ENCODE peak calls at places on chromosome 13, in seven cellular contexts. One of them, this sample, is unnamed.

GRCh38 chr13:72875233-72875632 is 93.3 kb downstream of the PIBF1 start:
- DNase-seq in H1: no peak
- DNase-seq in T-helper 2 cell: no peak
- DNase-seq in epithelial cell of esophagus: no peak
- DNase-seq in T-helper 17 cell: no peak
- DNase-seq in Calu3: no peak
- DNase-seq in AG04450: no peak
- DNase-seq in this sample: no peak

GRCh38 chr13:104143760-104144406 is 1077.7 kb upstream of the SLC10A2 start:
- DNase-seq in T-helper 17 cell: no peak
- DNase-seq in T-helper 2 cell: no peak
- DNase-seq in H1: peak
- DNase-seq in Calu3: peak
- DNase-seq in epithelial cell of esophagus: no peak
- DNase-seq in AG04450: no peak
- DNase-seq in this sample: no peak

GRCh38 chr13:114099191-114099590 is 33.2 kb downstream of the RASA3 start:
- DNase-seq in T-helper 2 cell: no peak
- DNase-seq in H1: no peak
- DNase-seq in AG04450: peak
- DNase-seq in epithelial cell of esophagus: peak
- DNase-seq in T-helper 17 cell: no peak
- DNase-seq in Calu3: peak
- DNase-seq in this sample: peak

GRCh38 chr13:105996391-105997028 is 539.0 kb downstream of the EFNB2 start:
- DNase-seq in AG04450: no peak
- DNase-seq in H1: no peak
- DNase-seq in epithelial cell of esophagus: no peak
- DNase-seq in Calu3: no peak
- DNase-seq in T-helper 2 cell: no peak
- DNase-seq in T-helper 17 cell: no peak
- DNase-seq in this sample: no peak

GRCh38 chr13:111210488-111210887 is 95.4 kb downstream of the ARHGEF7 start:
- DNase-seq in AG04450: peak
- DNase-seq in Calu3: no peak
- DNase-seq in T-helper 2 cell: no peak
- DNase-seq in T-helper 17 cell: no peak
- DNase-seq in H1: no peak
- DNase-seq in epithelial cell of esophagus: peak
- DNase-seq in this sample: no peak

GRCh38 chr13:110644892-110645521 is 29.7 kb downstream of the NAXD start:
- DNase-seq in AG04450: peak
- DNase-seq in Calu3: no peak
- DNase-seq in epithelial cell of esophagus: peak
- DNase-seq in T-helper 2 cell: peak
- DNase-seq in T-helper 17 cell: peak
- DNase-seq in H1: peak
- DNase-seq in this sample: peak

GRCh38 chr13:99655351-99656091 is 154.2 kb downstream of the TM9SF2 start:
- DNase-seq in Calu3: peak
- DNase-seq in T-helper 17 cell: no peak
- DNase-seq in epithelial cell of esophagus: peak
- DNase-seq in AG04450: no peak
- DNase-seq in T-helper 2 cell: peak
- DNase-seq in H1: no peak
- DNase-seq in this sample: no peak

GRCh38 chr13:75541287-75541686 is 3.6 kb upstream of the COMMD6 start:
- DNase-seq in T-helper 2 cell: no peak
- DNase-seq in H1: no peak
- DNase-seq in epithelial cell of esophagus: no peak
- DNase-seq in AG04450: no peak
- DNase-seq in Calu3: no peak
- DNase-seq in T-helper 17 cell: no peak
- DNase-seq in this sample: no peak

GRCh38 chr13:74979703-74980102 is 502.3 kb downstream of the TBC1D4 start:
- DNase-seq in AG04450: no peak
- DNase-seq in T-helper 2 cell: no peak
- DNase-seq in H1: no peak
- DNase-seq in T-helper 17 cell: no peak
- DNase-seq in epithelial cell of esophagus: no peak
- DNase-seq in Calu3: no peak
- DNase-seq in this sample: no peak

GRCh38 chr13:46170687-46171086 is 11.3 kb downstream of the LCP1 start:
- DNase-seq in H1: no peak
- DNase-seq in Calu3: no peak
- DNase-seq in epithelial cell of esophagus: no peak
- DNase-seq in T-helper 2 cell: peak
- DNase-seq in T-helper 17 cell: no peak
- DNase-seq in AG04450: no peak
- DNase-seq in this sample: no peak

GRCh38 chr13:114146173-114146572 is 13.8 kb upstream of the RASA3 start:
- DNase-seq in H1: no peak
- DNase-seq in T-helper 2 cell: no peak
- DNase-seq in Calu3: no peak
- DNase-seq in T-helper 17 cell: no peak
- DNase-seq in epithelial cell of esophagus: no peak
- DNase-seq in AG04450: no peak
- DNase-seq in this sample: no peak

GRCh38 chr13:72677431-72677830 is 50.0 kb downstream of the MZT1 start:
- DNase-seq in AG04450: no peak
- DNase-seq in epithelial cell of esophagus: no peak
- DNase-seq in T-helper 2 cell: no peak
- DNase-seq in T-helper 17 cell: no peak
- DNase-seq in H1: no peak
- DNase-seq in Calu3: no peak
- DNase-seq in this sample: no peak

GRCh38 chr13:111575719-111576118 is 255.3 kb downstream of the TEX29 start:
- DNase-seq in H1: no peak
- DNase-seq in AG04450: no peak
- DNase-seq in T-helper 17 cell: no peak
- DNase-seq in T-helper 2 cell: no peak
- DNase-seq in epithelial cell of esophagus: no peak
- DNase-seq in Calu3: no peak
- DNase-seq in this sample: no peak

GRCh38 chr13:49996951-49997895 is at the start of gene TRIM13:
- DNase-seq in H1: peak
- DNase-seq in T-helper 2 cell: peak
- DNase-seq in Calu3: peak
- DNase-seq in AG04450: peak
- DNase-seq in T-helper 17 cell: peak
- DNase-seq in epithelial cell of esophagus: peak
- DNase-seq in this sample: peak

GRCh38 chr13:101965096-101965495 is 436.8 kb downstream of the FGF14 start:
- DNase-seq in AG04450: no peak
- DNase-seq in Calu3: no peak
- DNase-seq in epithelial cell of esophagus: no peak
- DNase-seq in T-helper 2 cell: no peak
- DNase-seq in H1: no peak
- DNase-seq in T-helper 17 cell: no peak
- DNase-seq in this sample: no peak

GRCh38 chr13:99075268-99076191 is 97.7 kb upstream of the DOCK9 start:
- DNase-seq in epithelial cell of esophagus: no peak
- DNase-seq in H1: no peak
- DNase-seq in T-helper 17 cell: no peak
- DNase-seq in T-helper 2 cell: peak
- DNase-seq in Calu3: no peak
- DNase-seq in AG04450: no peak
- DNase-seq in this sample: peak

GRCh38 chr13:50700664-50701266 is 142.7 kb downstream of the DLEU7 start:
- DNase-seq in AG04450: no peak
- DNase-seq in T-helper 2 cell: no peak
- DNase-seq in Calu3: no peak
- DNase-seq in epithelial cell of esophagus: no peak
- DNase-seq in H1: no peak
- DNase-seq in T-helper 17 cell: no peak
- DNase-seq in this sample: no peak

GRCh38 chr13:45055198-45055901 is 65.0 kb upstream of the GTF2F2 start:
- DNase-seq in epithelial cell of esophagus: peak
- DNase-seq in AG04450: peak
- DNase-seq in Calu3: peak
- DNase-seq in H1: no peak
- DNase-seq in T-helper 2 cell: peak
- DNase-seq in T-helper 17 cell: no peak
- DNase-seq in this sample: peak

GRCh38 chr13:85508683-85509329 is 290.4 kb downstream of the SLITRK6 start:
- DNase-seq in Calu3: no peak
- DNase-seq in H1: peak
- DNase-seq in AG04450: no peak
- DNase-seq in epithelial cell of esophagus: peak
- DNase-seq in T-helper 17 cell: no peak
- DNase-seq in T-helper 2 cell: no peak
- DNase-seq in this sample: no peak

GRCh38 chr13:97653741-97654140 is 219.8 kb downstream of the RAP2A start:
- DNase-seq in epithelial cell of esophagus: peak
- DNase-seq in T-helper 2 cell: no peak
- DNase-seq in Calu3: no peak
- DNase-seq in AG04450: peak
- DNase-seq in T-helper 17 cell: no peak
- DNase-seq in H1: no peak
- DNase-seq in this sample: no peak

GRCh38 chr13:95258619-95259194 is 42.5 kb downstream of the ABCC4 start:
- DNase-seq in epithelial cell of esophagus: no peak
- DNase-seq in T-helper 17 cell: no peak
- DNase-seq in AG04450: no peak
- DNase-seq in Calu3: peak
- DNase-seq in H1: no peak
- DNase-seq in T-helper 2 cell: no peak
- DNase-seq in this sample: no peak

GRCh38 chr13:42028113-42028799 is 20.2 kb upstream of the DGKH start:
- DNase-seq in epithelial cell of esophagus: no peak
- DNase-seq in T-helper 17 cell: no peak
- DNase-seq in AG04450: no peak
- DNase-seq in T-helper 2 cell: no peak
- DNase-seq in H1: no peak
- DNase-seq in Calu3: peak
- DNase-seq in this sample: no peak

GRCh38 chr13:51297556-51297955 is 41.9 kb upstream of the SERPINE3 start:
- DNase-seq in H1: no peak
- DNase-seq in T-helper 2 cell: no peak
- DNase-seq in AG04450: no peak
- DNase-seq in T-helper 17 cell: no peak
- DNase-seq in epithelial cell of esophagus: no peak
- DNase-seq in Calu3: no peak
- DNase-seq in this sample: no peak

GRCh38 chr13:97359181-97360057 is 74.5 kb upstream of the RAP2A start:
- DNase-seq in T-helper 2 cell: peak
- DNase-seq in epithelial cell of esophagus: peak
- DNase-seq in AG04450: peak
- DNase-seq in T-helper 17 cell: peak
- DNase-seq in Calu3: peak
- DNase-seq in H1: no peak
- DNase-seq in this sample: peak

GRCh38 chr13:44237276-44237767 is 136.3 kb upstream of the SERP2 start:
- DNase-seq in H1: no peak
- DNase-seq in Calu3: no peak
- DNase-seq in T-helper 2 cell: peak
- DNase-seq in epithelial cell of esophagus: peak
- DNase-seq in T-helper 17 cell: no peak
- DNase-seq in AG04450: peak
- DNase-seq in this sample: no peak

GRCh38 chr13:110505594-110505993 is 55.9 kb downstream of the RAB20 start:
- DNase-seq in epithelial cell of esophagus: no peak
- DNase-seq in T-helper 17 cell: no peak
- DNase-seq in AG04450: no peak
- DNase-seq in T-helper 2 cell: no peak
- DNase-seq in H1: no peak
- DNase-seq in Calu3: no peak
- DNase-seq in this sample: no peak

GRCh38 chr13:113337556-113337955 is 26.4 kb downstream of the GRTP1 start:
- DNase-seq in AG04450: no peak
- DNase-seq in Calu3: no peak
- DNase-seq in epithelial cell of esophagus: no peak
- DNase-seq in H1: peak
- DNase-seq in T-helper 2 cell: no peak
- DNase-seq in T-helper 17 cell: no peak
- DNase-seq in this sample: no peak

GRCh38 chr13:90564096-90564495 is 783.4 kb upstream of the MIR17HG start:
- DNase-seq in H1: no peak
- DNase-seq in T-helper 17 cell: no peak
- DNase-seq in AG04450: no peak
- DNase-seq in T-helper 2 cell: no peak
- DNase-seq in Calu3: no peak
- DNase-seq in epithelial cell of esophagus: no peak
- DNase-seq in this sample: no peak

GRCh38 chr13:30354481-30355404 is 47.4 kb upstream of the KATNAL1 start:
- DNase-seq in Calu3: no peak
- DNase-seq in epithelial cell of esophagus: no peak
- DNase-seq in T-helper 2 cell: no peak
- DNase-seq in AG04450: no peak
- DNase-seq in H1: no peak
- DNase-seq in T-helper 17 cell: no peak
- DNase-seq in this sample: no peak

GRCh38 chr13:113105032-113105993 is at the start of gene F7:
- DNase-seq in Calu3: no peak
- DNase-seq in H1: no peak
- DNase-seq in epithelial cell of esophagus: no peak
- DNase-seq in T-helper 17 cell: no peak
- DNase-seq in AG04450: no peak
- DNase-seq in T-helper 2 cell: no peak
- DNase-seq in this sample: no peak

GRCh38 chr13:113093580-113094409 is 11.8 kb upstream of the F7 start:
- DNase-seq in Calu3: no peak
- DNase-seq in T-helper 17 cell: no peak
- DNase-seq in AG04450: no peak
- DNase-seq in T-helper 2 cell: no peak
- DNase-seq in H1: no peak
- DNase-seq in epithelial cell of esophagus: no peak
- DNase-seq in this sample: no peak

GRCh38 chr13:76307157-76307556 is 579.0 kb downstream of the KCTD12 start:
- DNase-seq in T-helper 2 cell: no peak
- DNase-seq in H1: no peak
- DNase-seq in T-helper 17 cell: no peak
- DNase-seq in epithelial cell of esophagus: no peak
- DNase-seq in Calu3: no peak
- DNase-seq in AG04450: peak
- DNase-seq in this sample: no peak

GRCh38 chr13:30196025-30196424 is 111.3 kb downstream of the KATNAL1 start:
- DNase-seq in T-helper 2 cell: no peak
- DNase-seq in epithelial cell of esophagus: no peak
- DNase-seq in T-helper 17 cell: no peak
- DNase-seq in AG04450: no peak
- DNase-seq in Calu3: no peak
- DNase-seq in H1: no peak
- DNase-seq in this sample: no peak

GRCh38 chr13:27425918-27426630 is 1.7 kb downstream of the GTF3A start:
- DNase-seq in AG04450: no peak
- DNase-seq in T-helper 17 cell: peak
- DNase-seq in T-helper 2 cell: peak
- DNase-seq in Calu3: peak
- DNase-seq in epithelial cell of esophagus: peak
- DNase-seq in H1: peak
- DNase-seq in this sample: no peak

GRCh38 chr13:37208052-37208451 is 102.6 kb upstream of the CSNK1A1L start:
- DNase-seq in T-helper 17 cell: no peak
- DNase-seq in Calu3: no peak
- DNase-seq in T-helper 2 cell: no peak
- DNase-seq in epithelial cell of esophagus: no peak
- DNase-seq in H1: no peak
- DNase-seq in AG04450: no peak
- DNase-seq in this sample: no peak

GRCh38 chr13:48505597-48506091 is 27.2 kb downstream of the RCBTB2 start:
- DNase-seq in T-helper 17 cell: no peak
- DNase-seq in H1: no peak
- DNase-seq in epithelial cell of esophagus: peak
- DNase-seq in AG04450: peak
- DNase-seq in T-helper 2 cell: peak
- DNase-seq in Calu3: no peak
- DNase-seq in this sample: peak

GRCh38 chr13:51005566-51005965 is 96.0 kb downstream of the RNASEH2B start:
- DNase-seq in epithelial cell of esophagus: no peak
- DNase-seq in Calu3: no peak
- DNase-seq in AG04450: no peak
- DNase-seq in H1: no peak
- DNase-seq in T-helper 2 cell: no peak
- DNase-seq in T-helper 17 cell: no peak
- DNase-seq in this sample: no peak

GRCh38 chr13:25097426-25097825 is 1.5 kb downstream of the PABPC3 start:
- DNase-seq in epithelial cell of esophagus: no peak
- DNase-seq in H1: no peak
- DNase-seq in Calu3: no peak
- DNase-seq in T-helper 17 cell: no peak
- DNase-seq in AG04450: no peak
- DNase-seq in T-helper 2 cell: no peak
- DNase-seq in this sample: no peak

This sample was measured in GM19239.